ENCODE peak calls at places on chromosomes 16 and 17, in six cellular contexts. O is fibroblast of mammary gland, V is endothelial cell, Y is dorsolateral prefrontal cortex, W is testis, Q is heart left ventricle. A is an unnamed sample.

GRCh38 chr17:69179227-69179952 is 37.7 kb upstream of the ABCA6 start:
- DNase-seq in O (peak), V (no peak), Y (no peak), W (no peak), Q (no peak), A (no peak)

GRCh38 chr17:62017912-62018311 is 47.2 kb downstream of the MED13 start:
- DNase-seq in O (peak), V (no peak), Y (no peak), W (no peak), Q (no peak), A (no peak)

GRCh38 chr16:50684823-50685455 is 3.8 kb upstream of the SNX20 start:
- DNase-seq in O (no peak), V (no peak), Y (no peak), W (no peak), Q (no peak), A (no peak)

GRCh38 chr16:72677662-72678447 is 370.1 kb downstream of the ZFHX3 start:
- DNase-seq in O (peak), V (no peak), Y (no peak), W (no peak), Q (no peak), A (no peak)

GRCh38 chr17:3973498-3974137 is 9.4 kb upstream of the ATP2A3 start:
- DNase-seq in O (no peak), V (peak), Y (no peak), W (no peak), Q (no peak), A (no peak)

GRCh38 chr17:51346218-51346982 is 86.1 kb downstream of the UTP18 start:
- DNase-seq in O (no peak), V (no peak), Y (peak), W (no peak), Q (no peak), A (no peak)

GRCh38 chr17:49031965-49032928 is 35.1 kb downstream of the IGF2BP1 start:
- DNase-seq in O (peak), V (peak), Y (no peak), W (peak), Q (peak), A (peak)

GRCh38 chr17:17999364-18000007 is 26.8 kb downstream of the DRC3 start:
- DNase-seq in O (peak), V (no peak), Y (no peak), W (no peak), Q (no peak), A (no peak)

GRCh38 chr16:25729188-25729587 is 37.4 kb downstream of the HS3ST4 start:
- DNase-seq in O (no peak), V (no peak), Y (no peak), W (no peak), Q (no peak), A (no peak)

GRCh38 chr17:47693667-47694017 is 319 bp upstream of the TBKBP1 start:
- DNase-seq in O (no peak), V (peak), Y (no peak), W (no peak), Q (no peak), A (peak)

GRCh38 chr16:82993415-82993814 is 366.6 kb downstream of the CDH13 start:
- DNase-seq in O (no peak), V (no peak), Y (no peak), W (no peak), Q (no peak), A (no peak)

DNA sequence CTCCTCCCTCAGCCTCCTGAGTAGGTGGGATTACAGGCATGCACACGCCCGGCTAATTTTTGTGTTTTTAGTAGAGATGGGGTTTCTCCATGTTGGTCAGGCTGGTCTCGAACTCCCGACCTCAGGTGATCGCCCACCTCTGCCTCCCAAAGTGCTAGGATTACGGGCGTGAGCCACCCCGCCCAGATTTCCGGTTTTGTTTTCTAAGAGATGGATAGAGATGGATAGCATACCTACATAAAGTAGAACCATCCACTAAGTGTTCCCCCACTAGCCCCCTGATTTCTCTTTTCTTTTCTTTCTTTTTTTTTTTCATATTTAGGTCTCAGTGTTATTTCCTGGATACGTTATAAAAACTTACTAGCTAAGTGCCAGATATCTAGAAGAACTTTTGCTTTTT is 2.0 kb downstream of the WSB1 start:
- DNase-seq in O (no peak), V (no peak), Y (no peak), W (no peak), Q (no peak), A (no peak)
- TF ChIP-seq CTCF in O (no peak), V (no peak), Y (no peak), W (no peak), Q (no peak), A (no peak)

GRCh38 chr16:86567701-86568571 is 1.3 kb downstream of the FOXC2 start:
- DNase-seq in O (no peak), V (peak), Y (no peak), W (no peak), Q (no peak), A (no peak)
- TF ChIP-seq CTCF in O (no peak), V (no peak), Y (no peak), W (no peak), Q (no peak), A (no peak)

GRCh38 chr16:24537474-24538337 is 1.7 kb upstream of the RBBP6 start:
- DNase-seq in O (no peak), V (no peak), Y (no peak), W (no peak), Q (no peak), A (no peak)
- TF ChIP-seq CTCF in O (no peak), V (no peak), Y (no peak), W (no peak), Q (no peak), A (no peak)

DNA sequence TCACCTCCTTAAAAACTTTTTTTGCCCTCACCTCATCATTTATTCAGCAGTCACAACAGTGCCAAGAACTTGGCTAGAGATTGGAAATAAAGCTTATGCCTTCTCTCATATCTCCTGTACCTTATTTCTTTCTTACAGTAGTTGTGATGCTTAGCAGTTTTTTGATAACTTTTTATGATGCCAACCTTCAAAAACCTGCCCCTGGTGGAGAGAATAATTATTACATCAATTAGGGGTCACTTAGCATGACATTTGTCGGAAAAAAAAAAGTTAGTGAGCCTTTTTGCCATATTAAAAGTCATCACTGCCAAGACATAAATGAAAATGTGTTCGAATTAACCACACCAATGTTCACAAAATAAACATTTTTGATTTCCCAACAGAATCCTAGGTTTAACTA is 296.6 kb downstream of the WWOX start:
- DNase-seq in O (no peak), V (no peak), Y (no peak), W (no peak), Q (no peak), A (no peak)
- TF ChIP-seq CTCF in O (peak), V (peak), Y (peak), W (peak), Q (no peak), A (peak)

A was measured in neural crest cell.